ENCODE peak calls at places on chromosomes 7 and 10, in nine cellular contexts. X is transverse colon, K is GM12878, E is breast epithelium, L is K562, J is endothelial cell of umbilical vein, R is spleen, I is vagina, U is HCT116. O is an unnamed sample.

GRCh38 chr7:130897515-130898419 is 163.8 kb upstream of the KLF14 start:
- DNase-seq in X (no peak), K (peak), E (no peak), L (no peak), J (no peak), R (no peak), I (no peak), U (no peak), O (no peak)

GRCh38 chr7:139762886-139763285 is 14.9 kb downstream of the HIPK2 start:
- DNase-seq in X (no peak), K (no peak), E (no peak), L (no peak), J (peak), R (no peak), I (no peak), U (no peak), O (no peak)

GRCh38 chr10:43128958-43129706 is 9.1 kb upstream of the CSGALNACT2 start:
- DNase-seq in X (peak), K (no peak), E (no peak), L (peak), J (peak), R (peak), I (no peak), U (peak), O (no peak)

GRCh38 chr10:132698211-132698751 is 87.7 kb downstream of the NKX6-2 start:
- DNase-seq in X (no peak), K (no peak), E (peak), L (no peak), J (no peak), R (peak), I (no peak), U (no peak), O (no peak)

GRCh38 chr7:64874562-64875250 is 28.4 kb upstream of the ZNF273 start:
- DNase-seq in X (no peak), K (no peak), E (no peak), L (no peak), J (no peak), R (no peak), I (no peak), U (no peak), O (no peak)

GRCh38 chr7:79528421-79528820 is 75.0 kb upstream of the MAGI2 start:
- DNase-seq in X (no peak), K (no peak), E (no peak), L (no peak), J (no peak), R (no peak), I (no peak), U (peak), O (no peak)

GRCh38 chr7:40753455-40753854 is 618.6 kb downstream of the SUGCT start:
- DNase-seq in X (no peak), K (no peak), E (no peak), L (no peak), J (no peak), R (no peak), I (no peak), U (no peak), O (no peak)

GRCh38 chr7:2237109-2237602 is 4.4 kb upstream of the MAD1L1 start:
- DNase-seq in X (peak), K (peak), E (no peak), L (no peak), J (no peak), R (peak), I (no peak), U (no peak), O (peak)

GRCh38 chr7:111424768-111425167 is 137.5 kb downstream of the IMMP2L start:
- DNase-seq in X (no peak), K (no peak), E (no peak), L (no peak), J (peak), R (no peak), I (no peak), U (no peak), O (no peak)

GRCh38 chr10:132836832-132837540 is 51.0 kb upstream of the NKX6-2 start:
- DNase-seq in X (no peak), K (no peak), E (peak), L (peak), J (peak), R (peak), I (peak), U (no peak), O (no peak)

GRCh38 chr7:28722684-28723083 is 235.4 kb downstream of the TRIL start:
- DNase-seq in X (no peak), K (no peak), E (no peak), L (no peak), J (no peak), R (no peak), I (no peak), U (no peak), O (no peak)

GRCh38 chr7:91814189-91814588 is 66.3 kb downstream of the MTERF1 start:
- DNase-seq in X (no peak), K (no peak), E (no peak), L (no peak), J (no peak), R (no peak), I (no peak), U (no peak), O (no peak)

GRCh38 chr10:29619273-29619672 is 15.5 kb downstream of the SVIL start:
- DNase-seq in X (no peak), K (no peak), E (no peak), L (no peak), J (no peak), R (no peak), I (no peak), U (no peak), O (no peak)
- TF ChIP-seq POLR2AphosphoS5 in X (peak), K (no peak), E (no peak), L (no peak), J (no peak), R (no peak), I (no peak), U (no peak), O (no peak)

DNA sequence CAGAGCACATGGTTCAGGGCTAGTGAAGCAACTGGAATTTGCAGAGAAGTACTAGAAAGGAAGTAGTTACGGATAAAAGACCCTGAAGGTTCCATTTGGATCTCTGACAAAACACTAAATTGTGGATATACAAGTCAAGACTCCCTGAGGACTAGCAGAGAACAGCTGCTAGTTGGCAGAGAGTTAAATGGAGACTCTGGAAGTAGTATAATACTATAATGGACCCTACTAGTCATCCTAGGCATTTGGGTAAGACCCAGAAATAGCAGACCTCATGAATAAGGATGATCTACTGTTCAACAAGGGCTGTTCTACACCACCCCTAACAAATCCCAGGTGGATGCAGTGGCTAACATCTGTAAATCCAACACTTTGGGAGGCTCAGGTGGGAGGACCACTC is 19.1 kb downstream of the MCMBP start:
- DNase-seq in X (no peak), K (no peak), E (no peak), L (no peak), J (no peak), R (no peak), I (no peak), U (no peak), O (no peak)
- TF ChIP-seq POLR2AphosphoS5 in X (no peak), K (no peak), E (no peak), L (no peak), J (no peak), R (no peak), I (no peak), U (no peak), O (no peak)

GRCh38 chr10:5536486-5536885 is 11.7 kb downstream of the CALML3 start:
- DNase-seq in X (peak), K (no peak), E (no peak), L (no peak), J (no peak), R (peak), I (no peak), U (no peak), O (no peak)

GRCh38 chr10:5533098-5533731 is 8.5 kb downstream of the CALML3 start:
- DNase-seq in X (peak), K (no peak), E (peak), L (no peak), J (no peak), R (peak), I (no peak), U (no peak), O (no peak)

GRCh38 chr10:5534051-5534821 is 9.5 kb downstream of the CALML3 start:
- DNase-seq in X (peak), K (no peak), E (peak), L (no peak), J (no peak), R (peak), I (no peak), U (no peak), O (no peak)

GRCh38 chr10:5532618-5533097 is 7.9 kb downstream of the CALML3 start:
- DNase-seq in X (peak), K (no peak), E (peak), L (no peak), J (no peak), R (peak), I (no peak), U (no peak), O (no peak)

GRCh38 chr10:5534880-5535856 is 10.4 kb downstream of the CALML3 start:
- DNase-seq in X (no peak), K (no peak), E (no peak), L (no peak), J (no peak), R (peak), I (no peak), U (no peak), O (no peak)
- TF ChIP-seq POLR2AphosphoS5 in X (no peak), K (no peak), E (no peak), L (no peak), J (no peak), R (no peak), I (peak), U (no peak), O (no peak)

GRCh38 chr7:106010866-106011265 is 47.8 kb downstream of the CDHR3 start:
- DNase-seq in X (no peak), K (no peak), E (no peak), L (no peak), J (no peak), R (no peak), I (no peak), U (no peak), O (no peak)

GRCh38 chr7:106012184-106012583 is 49.1 kb downstream of the CDHR3 start:
- DNase-seq in X (no peak), K (no peak), E (no peak), L (no peak), J (no peak), R (no peak), I (no peak), U (no peak), O (no peak)

GRCh38 chr7:106006906-106007305 is 43.8 kb downstream of the CDHR3 start:
- DNase-seq in X (no peak), K (no peak), E (no peak), L (no peak), J (no peak), R (no peak), I (no peak), U (no peak), O (no peak)

GRCh38 chr7:106010331-106010730 is 47.3 kb downstream of the CDHR3 start:
- DNase-seq in X (no peak), K (no peak), E (no peak), L (no peak), J (no peak), R (no peak), I (no peak), U (no peak), O (no peak)

GRCh38 chr7:106009511-106010226 is 46.6 kb downstream of the CDHR3 start:
- DNase-seq in X (peak), K (no peak), E (peak), L (peak), J (peak), R (peak), I (no peak), U (peak), O (peak)
- TF ChIP-seq POLR2AphosphoS5 in X (peak), K (no peak), E (no peak), L (no peak), J (no peak), R (peak), I (peak), U (no peak), O (peak)

O was measured in prostate gland.